ENCODE peak calls at places on chromosomes 13 and 19, in eight cellular contexts. One of them, this sample, is unnamed.

GRCh38 chr19:33260628-33261418 is 35.2 kb upstream of the SLC7A10 start:
- DNase-seq in heart right ventricle: no peak
- DNase-seq in AG04450: no peak
- DNase-seq in tibial artery: peak
- DNase-seq in lower lobe of right lung: peak
- DNase-seq in OCI-LY7: no peak
- DNase-seq in tibial nerve: peak
- DNase-seq in cardiac muscle cell: no peak
- DNase-seq in this sample: no peak

GRCh38 chr19:52734340-52734892 is 428 bp downstream of the ZNF611 start:
- DNase-seq in lower lobe of right lung: no peak
- DNase-seq in OCI-LY7: no peak
- DNase-seq in heart right ventricle: peak
- DNase-seq in tibial nerve: no peak
- DNase-seq in AG04450: no peak
- DNase-seq in cardiac muscle cell: peak
- DNase-seq in tibial artery: no peak
- DNase-seq in this sample: peak

GRCh38 chr13:100646030-100646673 is 28.4 kb downstream of the TMTC4 start:
- DNase-seq in tibial artery: no peak
- DNase-seq in lower lobe of right lung: no peak
- DNase-seq in tibial nerve: no peak
- DNase-seq in cardiac muscle cell: peak
- DNase-seq in AG04450: no peak
- DNase-seq in OCI-LY7: no peak
- DNase-seq in heart right ventricle: no peak
- DNase-seq in this sample: no peak

GRCh38 chr19:13195678-13196077 is 45.5 kb downstream of the IER2 start:
- DNase-seq in OCI-LY7: peak
- DNase-seq in tibial nerve: no peak
- DNase-seq in heart right ventricle: no peak
- DNase-seq in cardiac muscle cell: no peak
- DNase-seq in lower lobe of right lung: peak
- DNase-seq in AG04450: no peak
- DNase-seq in tibial artery: no peak
- DNase-seq in this sample: no peak

GRCh38 chr19:6773323-6773931 is 919 bp downstream of the VAV1 start:
- DNase-seq in heart right ventricle: peak
- DNase-seq in tibial nerve: no peak
- DNase-seq in cardiac muscle cell: no peak
- DNase-seq in lower lobe of right lung: peak
- DNase-seq in tibial artery: peak
- DNase-seq in OCI-LY7: peak
- DNase-seq in AG04450: no peak
- DNase-seq in this sample: no peak

GRCh38 chr13:20342326-20342725 is 110.2 kb upstream of the GJB6 start:
- DNase-seq in heart right ventricle: no peak
- DNase-seq in tibial nerve: no peak
- DNase-seq in AG04450: no peak
- DNase-seq in lower lobe of right lung: no peak
- DNase-seq in cardiac muscle cell: no peak
- DNase-seq in OCI-LY7: no peak
- DNase-seq in tibial artery: no peak
- DNase-seq in this sample: no peak

GRCh38 chr13:99313473-99313872 is 6.3 kb upstream of the GPR183 start:
- DNase-seq in cardiac muscle cell: peak
- DNase-seq in tibial nerve: no peak
- DNase-seq in heart right ventricle: no peak
- DNase-seq in AG04450: no peak
- DNase-seq in tibial artery: no peak
- DNase-seq in lower lobe of right lung: no peak
- DNase-seq in OCI-LY7: no peak
- DNase-seq in this sample: no peak

GRCh38 chr13:51950722-51951121 is 60.5 kb downstream of the ATP7B start:
- DNase-seq in cardiac muscle cell: peak
- DNase-seq in tibial nerve: no peak
- DNase-seq in tibial artery: no peak
- DNase-seq in heart right ventricle: no peak
- DNase-seq in AG04450: no peak
- DNase-seq in lower lobe of right lung: no peak
- DNase-seq in OCI-LY7: no peak
- DNase-seq in this sample: peak

GRCh38 chr13:35881360-35881759 is 249.8 kb downstream of the DCLK1 start:
- DNase-seq in heart right ventricle: no peak
- DNase-seq in tibial artery: no peak
- DNase-seq in AG04450: no peak
- DNase-seq in cardiac muscle cell: peak
- DNase-seq in tibial nerve: no peak
- DNase-seq in OCI-LY7: no peak
- DNase-seq in lower lobe of right lung: no peak
- DNase-seq in this sample: no peak

GRCh38 chr13:31663880-31664585 is 75.3 kb upstream of the RXFP2 start:
- DNase-seq in cardiac muscle cell: no peak
- DNase-seq in tibial nerve: no peak
- DNase-seq in AG04450: no peak
- DNase-seq in heart right ventricle: no peak
- DNase-seq in tibial artery: no peak
- DNase-seq in OCI-LY7: no peak
- DNase-seq in lower lobe of right lung: no peak
- DNase-seq in this sample: no peak

GRCh38 chr19:42276284-42276683 is 7.2 kb downstream of the CIC start:
- DNase-seq in lower lobe of right lung: no peak
- DNase-seq in tibial artery: no peak
- DNase-seq in heart right ventricle: no peak
- DNase-seq in tibial nerve: no peak
- DNase-seq in cardiac muscle cell: no peak
- DNase-seq in OCI-LY7: no peak
- DNase-seq in AG04450: no peak
- DNase-seq in this sample: no peak
- H3K27ac ChIP-seq in lower lobe of right lung: no peak
- H3K27ac ChIP-seq in tibial artery: peak
- H3K27ac ChIP-seq in heart right ventricle: no peak
- H3K27ac ChIP-seq in tibial nerve: no peak
- H3K27ac ChIP-seq in cardiac muscle cell: no peak
- H3K27ac ChIP-seq in OCI-LY7: no peak
- H3K27ac ChIP-seq in AG04450: no peak
- H3K27ac ChIP-seq in this sample: peak

GRCh38 chr19:18224525-18225354 is 1.5 kb downstream of the PDE4C start:
- DNase-seq in tibial nerve: peak
- DNase-seq in heart right ventricle: peak
- DNase-seq in AG04450: peak
- DNase-seq in lower lobe of right lung: peak
- DNase-seq in tibial artery: peak
- DNase-seq in OCI-LY7: peak
- DNase-seq in cardiac muscle cell: peak
- DNase-seq in this sample: peak
- H3K4me3 ChIP-seq in tibial nerve: peak
- H3K4me3 ChIP-seq in heart right ventricle: peak
- H3K4me3 ChIP-seq in AG04450: peak
- H3K4me3 ChIP-seq in lower lobe of right lung: peak
- H3K4me3 ChIP-seq in tibial artery: peak
- H3K4me3 ChIP-seq in OCI-LY7: peak
- H3K4me3 ChIP-seq in cardiac muscle cell: peak
- H3K4me3 ChIP-seq in this sample: peak

DNA sequence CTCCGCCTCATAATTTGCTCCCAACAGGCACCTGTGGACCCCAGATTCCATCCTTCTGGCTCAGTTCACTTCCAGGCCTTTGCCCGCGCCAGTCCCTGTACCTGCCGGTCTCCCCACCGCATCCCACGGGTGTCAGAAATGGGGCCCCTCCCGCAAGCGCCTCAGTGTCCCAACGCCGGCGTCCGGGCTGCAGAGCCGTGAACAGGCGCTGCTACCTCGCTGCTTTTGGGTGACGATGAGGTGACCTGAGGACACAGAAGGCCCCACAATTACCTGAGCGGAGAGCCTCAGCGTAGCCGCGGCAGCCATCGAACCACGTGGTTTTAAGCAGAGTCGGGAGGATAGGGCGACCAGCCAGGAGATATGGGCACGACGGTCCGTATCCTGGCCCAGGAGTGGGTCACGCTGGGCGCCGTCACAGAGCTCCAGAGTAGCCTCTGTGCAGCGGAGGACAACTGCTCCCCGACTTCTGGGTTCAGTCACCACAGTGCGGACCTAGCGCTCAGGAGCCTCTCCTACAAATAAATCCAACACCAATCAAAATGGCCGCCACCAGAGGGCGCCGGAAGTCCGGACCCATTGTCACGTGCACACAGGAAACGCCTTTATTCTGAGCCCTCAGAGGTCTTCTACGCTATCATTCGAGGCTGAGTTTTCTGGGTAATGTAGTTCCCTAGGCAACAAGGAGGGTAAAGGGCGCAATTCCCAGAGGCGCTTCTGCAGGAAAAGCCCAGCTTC is at the start of gene ZNF814:
- DNase-seq in heart right ventricle: peak
- DNase-seq in cardiac muscle cell: peak
- DNase-seq in OCI-LY7: peak
- DNase-seq in tibial artery: peak
- DNase-seq in lower lobe of right lung: peak
- DNase-seq in AG04450: peak
- DNase-seq in tibial nerve: peak
- DNase-seq in this sample: peak
- TF ChIP-seq CTCF in heart right ventricle: peak
- TF ChIP-seq CTCF in cardiac muscle cell: peak
- TF ChIP-seq CTCF in OCI-LY7: peak
- TF ChIP-seq CTCF in tibial artery: no peak
- TF ChIP-seq CTCF in lower lobe of right lung: peak
- TF ChIP-seq CTCF in AG04450: peak
- TF ChIP-seq CTCF in tibial nerve: no peak
- TF ChIP-seq CTCF in this sample: no peak

GRCh38 chr13:40969169-40969901 is 49.8 kb downstream of the ELF1 start:
- DNase-seq in tibial nerve: no peak
- DNase-seq in heart right ventricle: no peak
- DNase-seq in lower lobe of right lung: no peak
- DNase-seq in OCI-LY7: peak
- DNase-seq in AG04450: no peak
- DNase-seq in cardiac muscle cell: no peak
- DNase-seq in tibial artery: no peak
- DNase-seq in this sample: no peak
- H3K27ac ChIP-seq in tibial nerve: no peak
- H3K27ac ChIP-seq in heart right ventricle: no peak
- H3K27ac ChIP-seq in lower lobe of right lung: no peak
- H3K27ac ChIP-seq in OCI-LY7: peak
- H3K27ac ChIP-seq in AG04450: no peak
- H3K27ac ChIP-seq in cardiac muscle cell: no peak
- H3K27ac ChIP-seq in tibial artery: no peak
- H3K27ac ChIP-seq in this sample: no peak

GRCh38 chr19:48249502-48250014 is 6.2 kb downstream of the CARD8 start:
- DNase-seq in heart right ventricle: peak
- DNase-seq in OCI-LY7: peak
- DNase-seq in AG04450: no peak
- DNase-seq in tibial nerve: peak
- DNase-seq in lower lobe of right lung: peak
- DNase-seq in cardiac muscle cell: peak
- DNase-seq in tibial artery: peak
- DNase-seq in this sample: no peak
- H3K4me3 ChIP-seq in heart right ventricle: peak
- H3K4me3 ChIP-seq in OCI-LY7: peak
- H3K4me3 ChIP-seq in AG04450: no peak
- H3K4me3 ChIP-seq in tibial nerve: peak
- H3K4me3 ChIP-seq in lower lobe of right lung: peak
- H3K4me3 ChIP-seq in cardiac muscle cell: no peak
- H3K4me3 ChIP-seq in tibial artery: peak
- H3K4me3 ChIP-seq in this sample: peak

DNA sequence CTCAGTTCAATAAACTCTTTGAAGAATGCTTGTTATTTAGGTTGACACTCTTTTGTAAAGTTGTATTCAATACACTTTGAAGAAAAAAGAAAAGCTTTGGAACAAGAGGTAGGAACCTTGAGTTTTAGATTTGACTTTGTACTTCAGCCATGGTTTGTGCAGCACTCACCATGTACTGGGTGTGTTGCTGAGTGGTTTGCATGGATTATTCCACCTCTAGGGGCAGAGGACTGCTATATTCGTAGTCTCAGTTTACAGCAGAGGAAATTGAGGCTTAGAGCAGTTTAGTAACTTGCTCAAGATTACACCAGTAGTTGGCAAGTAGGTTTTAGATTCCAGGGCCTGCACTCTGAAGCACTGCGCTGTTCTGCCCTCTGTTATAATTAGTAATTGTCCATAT is 68.8 kb downstream of the DNAJC3 start:
- DNase-seq in lower lobe of right lung: no peak
- DNase-seq in cardiac muscle cell: peak
- DNase-seq in heart right ventricle: no peak
- DNase-seq in tibial nerve: no peak
- DNase-seq in AG04450: no peak
- DNase-seq in tibial artery: no peak
- DNase-seq in OCI-LY7: no peak
- DNase-seq in this sample: no peak
- TF ChIP-seq CTCF in lower lobe of right lung: no peak
- TF ChIP-seq CTCF in cardiac muscle cell: peak
- TF ChIP-seq CTCF in heart right ventricle: no peak
- TF ChIP-seq CTCF in tibial nerve: no peak
- TF ChIP-seq CTCF in AG04450: peak
- TF ChIP-seq CTCF in tibial artery: no peak
- TF ChIP-seq CTCF in OCI-LY7: no peak
- TF ChIP-seq CTCF in this sample: no peak

GRCh38 chr13:78999494-78999893 is 340.5 kb upstream of the OBI1 start:
- DNase-seq in cardiac muscle cell: no peak
- DNase-seq in tibial artery: no peak
- DNase-seq in heart right ventricle: no peak
- DNase-seq in AG04450: no peak
- DNase-seq in lower lobe of right lung: no peak
- DNase-seq in OCI-LY7: no peak
- DNase-seq in tibial nerve: no peak
- DNase-seq in this sample: no peak
- H3K27ac ChIP-seq in cardiac muscle cell: no peak
- H3K27ac ChIP-seq in tibial artery: no peak
- H3K27ac ChIP-seq in heart right ventricle: no peak
- H3K27ac ChIP-seq in AG04450: no peak
- H3K27ac ChIP-seq in lower lobe of right lung: no peak
- H3K27ac ChIP-seq in OCI-LY7: no peak
- H3K27ac ChIP-seq in tibial nerve: no peak
- H3K27ac ChIP-seq in this sample: no peak